ENCODE peak calls at places on chromosomes 12 and 14, in seven cellular contexts. L is GM20000, F is progenitor cell of endocrine pancreas, Q is fibroblast of pulmonary artery, K is heart left ventricle, O is stomach, P is upper lobe of right lung. Z is an unnamed sample.

GRCh38 chr14:35044939-35045797 is 904 bp upstream of the FAM177A1 start:
- DNase-seq in L (peak), F (no peak), Q (peak), K (no peak), O (no peak), P (no peak), Z (no peak)

GRCh38 chr14:56196274-56196673 is 78.1 kb downstream of the PELI2 start:
- DNase-seq in L (no peak), F (no peak), Q (peak), K (no peak), O (no peak), P (no peak), Z (no peak)

GRCh38 chr14:105180598-105181528 is at the start of gene NUDT14:
- DNase-seq in L (peak), F (peak), Q (peak), K (peak), O (peak), P (peak), Z (peak)

GRCh38 chr14:65792208-65792905 is 379.8 kb downstream of the FUT8 start:
- DNase-seq in L (no peak), F (no peak), Q (no peak), K (no peak), O (no peak), P (no peak), Z (no peak)

GRCh38 chr12:72234871-72235270 is 37.3 kb upstream of the TRHDE start:
- DNase-seq in L (no peak), F (no peak), Q (no peak), K (no peak), O (no peak), P (no peak), Z (no peak)

GRCh38 chr12:42030588-42030987 is 114.1 kb downstream of the GXYLT1 start:
- DNase-seq in L (no peak), F (no peak), Q (no peak), K (no peak), O (no peak), P (no peak), Z (no peak)

GRCh38 chr14:56905282-56905681 is 95.0 kb upstream of the OTX2 start:
- DNase-seq in L (no peak), F (no peak), Q (no peak), K (no peak), O (no peak), P (no peak), Z (no peak)

GRCh38 chr12:1611775-1612174 is 17.3 kb upstream of the WNT5B start:
- DNase-seq in L (no peak), F (no peak), Q (peak), K (no peak), O (no peak), P (no peak), Z (no peak)

GRCh38 chr14:28596336-28596735 is 170.3 kb upstream of the FOXG1 start:
- DNase-seq in L (no peak), F (no peak), Q (peak), K (no peak), O (no peak), P (no peak), Z (no peak)

GRCh38 chr12:125121095-125121494 is 55.9 kb downstream of the AACS start:
- DNase-seq in L (no peak), F (no peak), Q (no peak), K (no peak), O (no peak), P (peak), Z (no peak)

GRCh38 chr14:92513966-92514843 is 624 bp downstream of the RIN3 start:
- DNase-seq in L (peak), F (no peak), Q (peak), K (no peak), O (no peak), P (peak), Z (peak)

GRCh38 chr14:64663174-64663573 is 41.0 kb upstream of the PLEKHG3 start:
- DNase-seq in L (no peak), F (no peak), Q (no peak), K (no peak), O (no peak), P (no peak), Z (no peak)

GRCh38 chr12:106045251-106045674 is 93.5 kb downstream of the NUAK1 start:
- DNase-seq in L (no peak), F (no peak), Q (no peak), K (no peak), O (no peak), P (no peak), Z (no peak)

GRCh38 chr12:7602287-7602686 is 63.4 kb downstream of the APOBEC1 start:
- DNase-seq in L (no peak), F (no peak), Q (peak), K (no peak), O (no peak), P (no peak), Z (no peak)

GRCh38 chr12:103423061-103423473 is 72.7 kb downstream of the C12orf42 start:
- DNase-seq in L (no peak), F (no peak), Q (no peak), K (no peak), O (no peak), P (no peak), Z (no peak)

GRCh38 chr12:79174656-79175055 is 310.1 kb downstream of the SYT1 start:
- DNase-seq in L (no peak), F (no peak), Q (peak), K (no peak), O (no peak), P (no peak), Z (no peak)

GRCh38 chr12:96193725-96194571 is at the start of gene ELK3:
- DNase-seq in L (peak), F (peak), Q (peak), K (peak), O (peak), P (peak), Z (peak)

GRCh38 chr12:68189766-68190700 is 30.5 kb upstream of the IFNG start:
- DNase-seq in L (no peak), F (no peak), Q (peak), K (no peak), O (no peak), P (no peak), Z (no peak)

GRCh38 chr12:104458645-104459555 is 2.2 kb downstream of the CHST11 start:
- DNase-seq in L (peak), F (no peak), Q (peak), K (no peak), O (no peak), P (peak), Z (no peak)

GRCh38 chr12:712172-712863 is 40.1 kb upstream of the WNK1 start:
- DNase-seq in L (no peak), F (no peak), Q (no peak), K (no peak), O (no peak), P (no peak), Z (no peak)

GRCh38 chr12:77031745-77032144 is 33.6 kb downstream of the E2F7 start:
- DNase-seq in L (no peak), F (no peak), Q (peak), K (no peak), O (no peak), P (no peak), Z (no peak)

GRCh38 chr14:56235388-56235787 is 117.2 kb downstream of the PELI2 start:
- DNase-seq in L (no peak), F (no peak), Q (no peak), K (no peak), O (no peak), P (no peak), Z (no peak)

GRCh38 chr14:95044463-95045254 is 112.7 kb downstream of the DICER1 start:
- DNase-seq in L (no peak), F (no peak), Q (no peak), K (no peak), O (peak), P (peak), Z (no peak)

GRCh38 chr12:124862768-124863408 is 776 bp downstream of the SCARB1 start:
- DNase-seq in L (peak), F (no peak), Q (peak), K (no peak), O (no peak), P (no peak), Z (peak)

GRCh38 chr14:66677780-66678179 is 169.8 kb downstream of the GPHN start:
- DNase-seq in L (no peak), F (no peak), Q (no peak), K (no peak), O (no peak), P (no peak), Z (no peak)

GRCh38 chr12:59041241-59042121 is 121.2 kb upstream of the LRIG3 start:
- DNase-seq in L (no peak), F (no peak), Q (peak), K (no peak), O (no peak), P (no peak), Z (no peak)

GRCh38 chr12:76685246-76685678 is 78.7 kb upstream of the ZDHHC17 start:
- DNase-seq in L (no peak), F (no peak), Q (peak), K (peak), O (no peak), P (no peak), Z (no peak)

GRCh38 chr12:8992086-8992409 is 2.7 kb downstream of the KLRG1 start:
- DNase-seq in L (no peak), F (no peak), Q (no peak), K (no peak), O (no peak), P (no peak), Z (no peak)

GRCh38 chr14:63573579-63573978 is 30.4 kb upstream of the PPP2R5E start:
- DNase-seq in L (no peak), F (no peak), Q (peak), K (no peak), O (no peak), P (no peak), Z (no peak)

GRCh38 chr14:82655770-82656169 is 1122.1 kb upstream of the SEL1L start:
- DNase-seq in L (no peak), F (no peak), Q (no peak), K (no peak), O (no peak), P (no peak), Z (no peak)

GRCh38 chr12:76003263-76003640 is 28.3 kb downstream of the PHLDA1 start:
- DNase-seq in L (no peak), F (no peak), Q (no peak), K (no peak), O (no peak), P (no peak), Z (no peak)

GRCh38 chr12:121090576-121091125 is 42.0 kb upstream of the P2RX7 start:
- DNase-seq in L (no peak), F (no peak), Q (no peak), K (no peak), O (no peak), P (no peak), Z (no peak)

GRCh38 chr12:129772463-129773169 is 131.2 kb downstream of the TMEM132D start:
- DNase-seq in L (no peak), F (no peak), Q (peak), K (no peak), O (no peak), P (no peak), Z (no peak)

GRCh38 chr12:20011200-20011599 is 357.1 kb upstream of the PDE3A start:
- DNase-seq in L (no peak), F (no peak), Q (peak), K (peak), O (no peak), P (no peak), Z (no peak)

GRCh38 chr14:24630872-24631477 is 3.0 kb downstream of the GZMB start:
- DNase-seq in L (no peak), F (no peak), Q (peak), K (no peak), O (peak), P (no peak), Z (no peak)

GRCh38 chr14:73780391-73780790 is 66.2 kb upstream of the PNMA1 start:
- DNase-seq in L (no peak), F (no peak), Q (no peak), K (no peak), O (no peak), P (no peak), Z (no peak)

GRCh38 chr12:91180577-91180976 is 2.0 kb downstream of the DCN start:
- DNase-seq in L (no peak), F (no peak), Q (peak), K (no peak), O (no peak), P (no peak), Z (no peak)

GRCh38 chr14:36333106-36333505 is 12.7 kb upstream of the MBIP start:
- DNase-seq in L (no peak), F (no peak), Q (no peak), K (no peak), O (no peak), P (no peak), Z (no peak)

GRCh38 chr12:109996483-109996853 is 300 bp upstream of the GIT2 start:
- DNase-seq in L (no peak), F (no peak), Q (no peak), K (no peak), O (no peak), P (no peak), Z (no peak)

GRCh38 chr12:80636832-80637231 is 70.6 kb upstream of the MYF6 start:
- DNase-seq in L (no peak), F (no peak), Q (no peak), K (no peak), O (no peak), P (no peak), Z (no peak)

GRCh38 chr12:80634903-80635302 is 72.5 kb upstream of the MYF6 start:
- DNase-seq in L (no peak), F (no peak), Q (no peak), K (no peak), O (no peak), P (no peak), Z (no peak)

GRCh38 chr12:80627773-80628172 is 79.7 kb upstream of the MYF6 start:
- DNase-seq in L (no peak), F (no peak), Q (peak), K (no peak), O (no peak), P (no peak), Z (no peak)

GRCh38 chr12:80632835-80633234 is 74.6 kb upstream of the MYF6 start:
- DNase-seq in L (peak), F (no peak), Q (no peak), K (no peak), O (no peak), P (no peak), Z (no peak)
- TF ChIP-seq CTCF in L (peak), F (peak), Q (peak), K (no peak), O (no peak), P (peak), Z (peak)

GRCh38 chr12:111328138-111328537 is 40.8 kb downstream of the PHETA1 start:
- DNase-seq in L (no peak), F (no peak), Q (no peak), K (no peak), O (no peak), P (no peak), Z (no peak)

GRCh38 chr12:111334393-111334915 is 34.4 kb downstream of the PHETA1 start:
- DNase-seq in L (no peak), F (no peak), Q (no peak), K (no peak), O (no peak), P (no peak), Z (no peak)

GRCh38 chr12:111335811-111336210 is 33.1 kb downstream of the PHETA1 start:
- DNase-seq in L (no peak), F (no peak), Q (no peak), K (no peak), O (no peak), P (no peak), Z (no peak)

GRCh38 chr12:111327474-111327873 is 41.4 kb downstream of the PHETA1 start:
- DNase-seq in L (no peak), F (no peak), Q (no peak), K (no peak), O (no peak), P (no peak), Z (no peak)

GRCh38 chr12:111330800-111331752 is 37.8 kb downstream of the PHETA1 start:
- DNase-seq in L (peak), F (no peak), Q (peak), K (no peak), O (no peak), P (no peak), Z (peak)
- TF ChIP-seq CTCF in L (no peak), F (peak), Q (peak), K (peak), O (peak), P (peak), Z (peak)

GRCh38 chr14:103088921-103089320 is 4.9 kb downstream of the LBHD2 start:
- DNase-seq in L (no peak), F (no peak), Q (no peak), K (no peak), O (no peak), P (no peak), Z (no peak)

GRCh38 chr14:103091041-103091882 is 3.3 kb upstream of the EXOC3L4 start:
- DNase-seq in L (peak), F (peak), Q (peak), K (peak), O (peak), P (peak), Z (peak)

GRCh38 chr14:103091883-103092222 is 2.7 kb upstream of the EXOC3L4 start:
- DNase-seq in L (no peak), F (no peak), Q (no peak), K (no peak), O (no peak), P (no peak), Z (no peak)

GRCh38 chr14:103090481-103091020 is 4.0 kb upstream of the EXOC3L4 start:
- DNase-seq in L (no peak), F (no peak), Q (no peak), K (no peak), O (no peak), P (no peak), Z (no peak)

DNA sequence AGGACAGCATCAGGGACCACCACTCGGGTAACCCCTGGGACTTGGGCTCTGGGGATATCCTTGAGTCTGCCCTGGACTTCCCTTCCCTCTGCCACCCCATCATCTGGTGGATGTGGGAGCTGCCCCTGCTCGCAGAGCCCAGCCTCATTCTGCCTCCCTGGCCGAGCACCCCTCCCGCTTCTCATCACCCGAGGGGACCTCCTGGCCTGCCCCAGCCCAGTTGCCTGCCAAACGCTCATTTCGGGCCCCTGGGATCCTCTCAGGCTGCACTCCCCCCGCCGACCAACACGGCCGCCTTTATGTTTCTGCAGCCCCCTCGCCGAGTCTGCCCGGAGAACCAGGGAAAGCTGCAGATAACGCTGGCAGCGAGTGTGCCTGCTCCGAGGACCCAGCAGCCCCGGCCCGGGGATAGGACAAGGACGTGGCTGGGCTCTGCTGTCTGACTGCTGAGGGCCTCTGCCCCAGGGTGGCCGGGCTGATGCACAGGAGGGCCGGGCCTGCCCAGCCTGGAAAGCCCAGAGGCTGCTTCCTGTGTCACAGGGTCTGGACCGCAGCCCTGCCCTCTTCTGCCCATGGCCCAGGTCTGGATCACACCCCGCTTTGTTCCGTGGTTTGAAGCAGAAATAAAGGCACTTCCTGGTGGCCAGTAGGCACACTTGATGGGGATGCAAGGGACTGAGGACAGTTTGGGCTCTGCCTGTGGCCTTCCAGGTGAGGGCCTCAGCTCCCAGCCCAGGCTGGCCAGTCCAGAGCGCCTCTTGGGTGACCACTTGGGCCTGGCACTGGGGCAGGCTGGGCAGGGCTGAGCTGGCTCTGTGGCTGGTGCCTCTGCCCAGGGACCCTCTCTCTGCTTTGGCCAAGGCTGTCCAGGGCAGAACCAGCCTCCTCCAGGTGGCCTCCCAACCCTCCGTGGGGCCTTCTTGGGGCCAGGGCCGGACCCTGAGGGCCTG is 4.9 kb upstream of the EXOC3L4 start:
- DNase-seq in L (no peak), F (no peak), Q (no peak), K (no peak), O (no peak), P (no peak), Z (no peak)
- TF ChIP-seq CTCF in L (no peak), F (no peak), Q (no peak), K (no peak), O (no peak), P (no peak), Z (no peak)

GRCh38 chr14:100078997-100079561 is 13.9 kb downstream of the EVL start:
- DNase-seq in L (peak), F (no peak), Q (peak), K (no peak), O (peak), P (no peak), Z (peak)
- TF ChIP-seq CTCF in L (no peak), F (no peak), Q (no peak), K (no peak), O (no peak), P (no peak), Z (peak)

GRCh38 chr14:26905219-26905618 is 307.4 kb upstream of the NOVA1 start:
- DNase-seq in L (no peak), F (no peak), Q (no peak), K (no peak), O (no peak), P (no peak), Z (no peak)
- TF ChIP-seq CTCF in L (no peak), F (peak), Q (no peak), K (no peak), O (no peak), P (no peak), Z (no peak)

Z was measured in GM10248.